ENCODE peak calls at places on chromosomes 6 and 20, in nine cellular contexts. H, E, Z, R, Y, M, W, T and C are unnamed samples.

GRCh38 chr6:37673436-37673835 is 24.2 kb downstream of the MDGA1 start:
- DNase-seq in H (no peak), E (no peak), Z (no peak), R (no peak), Y (no peak), M (no peak), W (no peak), T (no peak), C (no peak)

GRCh38 chr6:89925826-89926225 is 31.6 kb downstream of the GJA10 start:
- DNase-seq in H (no peak), E (no peak), Z (no peak), R (no peak), Y (no peak), M (no peak), W (no peak), T (no peak), C (no peak)

GRCh38 chr6:128118401-128118800 is 217.5 kb upstream of the THEMIS start:
- DNase-seq in H (peak), E (no peak), Z (no peak), R (no peak), Y (no peak), M (no peak), W (no peak), T (no peak), C (no peak)

GRCh38 chr6:2120912-2121311 is 124.5 kb downstream of the GMDS start:
- DNase-seq in H (no peak), E (no peak), Z (no peak), R (no peak), Y (no peak), M (no peak), W (no peak), T (no peak), C (no peak)

GRCh38 chr6:149190228-149190831 is 127.2 kb upstream of the TAB2 start:
- DNase-seq in H (no peak), E (peak), Z (peak), R (no peak), Y (peak), M (peak), W (peak), T (peak), C (no peak)

GRCh38 chr20:51775241-51775640 is 7.1 kb upstream of the ATP9A start:
- DNase-seq in H (no peak), E (no peak), Z (no peak), R (no peak), Y (no peak), M (no peak), W (no peak), T (no peak), C (no peak)

GRCh38 chr20:49831770-49832631 is 19.4 kb downstream of the SLC9A8 start:
- DNase-seq in H (no peak), E (no peak), Z (no peak), R (no peak), Y (no peak), M (no peak), W (no peak), T (no peak), C (no peak)

GRCh38 chr20:62123450-62124118 is 1.3 kb downstream of the LSM14B start:
- DNase-seq in H (no peak), E (no peak), Z (no peak), R (no peak), Y (no peak), M (no peak), W (no peak), T (no peak), C (no peak)

GRCh38 chr20:40741507-40742106 is 52.6 kb upstream of the MAFB start:
- DNase-seq in H (peak), E (peak), Z (peak), R (no peak), Y (peak), M (no peak), W (peak), T (no peak), C (peak)

GRCh38 chr20:40635990-40636389 is 53.0 kb downstream of the MAFB start:
- DNase-seq in H (no peak), E (no peak), Z (no peak), R (no peak), Y (no peak), M (no peak), W (no peak), T (no peak), C (no peak)

GRCh38 chr6:43774776-43775583 is 5.0 kb downstream of the VEGFA start:
- DNase-seq in H (peak), E (peak), Z (peak), R (no peak), Y (peak), M (peak), W (peak), T (peak), C (peak)

GRCh38 chr6:47677381-47678100 is 20.8 kb upstream of the ADGRF4 start:
- DNase-seq in H (no peak), E (no peak), Z (no peak), R (no peak), Y (no peak), M (no peak), W (no peak), T (no peak), C (no peak)

GRCh38 chr6:114108119-114109002 is 137.4 kb upstream of the HDAC2 start:
- DNase-seq in H (peak), E (peak), Z (peak), R (no peak), Y (peak), M (no peak), W (peak), T (peak), C (peak)

GRCh38 chr6:63690210-63690609 is 54.6 kb downstream of the PHF3 start:
- DNase-seq in H (no peak), E (no peak), Z (no peak), R (no peak), Y (no peak), M (no peak), W (no peak), T (no peak), C (no peak)

GRCh38 chr6:81777586-81778268 is 25.2 kb upstream of the TENT5A start:
- DNase-seq in H (no peak), E (no peak), Z (no peak), R (no peak), Y (no peak), M (no peak), W (no peak), T (no peak), C (no peak)

GRCh38 chr6:78867020-78867369 is 356 bp upstream of the IRAK1BP1 start:
- DNase-seq in H (no peak), E (no peak), Z (no peak), R (no peak), Y (no peak), M (no peak), W (no peak), T (no peak), C (no peak)

GRCh38 chr6:35426074-35426473 is 26.1 kb upstream of the FANCE start:
- DNase-seq in H (no peak), E (no peak), Z (no peak), R (no peak), Y (peak), M (no peak), W (no peak), T (no peak), C (no peak)

GRCh38 chr6:30450908-30451818 is 38.1 kb upstream of the HLA-E start:
- DNase-seq in H (peak), E (peak), Z (peak), R (no peak), Y (no peak), M (peak), W (peak), T (peak), C (peak)

GRCh38 chr6:168638497-168639072 is 197.6 kb downstream of the SMOC2 start:
- DNase-seq in H (no peak), E (no peak), Z (no peak), R (no peak), Y (no peak), M (no peak), W (no peak), T (no peak), C (no peak)

GRCh38 chr6:2763345-2763841 is 1.8 kb upstream of the WRNIP1 start:
- DNase-seq in H (no peak), E (no peak), Z (no peak), R (no peak), Y (no peak), M (no peak), W (no peak), T (no peak), C (no peak)

GRCh38 chr20:13677241-13677640 is 38.5 kb upstream of the TASP1 start:
- DNase-seq in H (no peak), E (no peak), Z (no peak), R (no peak), Y (no peak), M (no peak), W (no peak), T (no peak), C (no peak)

GRCh38 chr6:3804981-3805380 is 44.2 kb upstream of the FAM50B start:
- DNase-seq in H (peak), E (no peak), Z (no peak), R (no peak), Y (no peak), M (no peak), W (no peak), T (no peak), C (no peak)

GRCh38 chr6:90953405-90954161 is 366.7 kb upstream of the MAP3K7 start:
- DNase-seq in H (no peak), E (no peak), Z (no peak), R (no peak), Y (no peak), M (no peak), W (no peak), T (no peak), C (no peak)

GRCh38 chr6:167851349-167851952 is 24.7 kb downstream of the AFDN start:
- DNase-seq in H (no peak), E (no peak), Z (no peak), R (no peak), Y (no peak), M (no peak), W (no peak), T (no peak), C (no peak)

GRCh38 chr6:33073431-33073871 is at the start of gene HLA-DPA1:
- DNase-seq in H (no peak), E (no peak), Z (no peak), R (no peak), Y (peak), M (peak), W (peak), T (peak), C (peak)

GRCh38 chr6:119129968-119130484 is 51.6 kb upstream of the FAM184A start:
- DNase-seq in H (peak), E (no peak), Z (no peak), R (no peak), Y (no peak), M (no peak), W (no peak), T (no peak), C (no peak)

GRCh38 chr20:51931321-51931720 is 129.0 kb upstream of the SALL4 start:
- DNase-seq in H (no peak), E (no peak), Z (no peak), R (no peak), Y (no peak), M (no peak), W (no peak), T (no peak), C (no peak)

DNA sequence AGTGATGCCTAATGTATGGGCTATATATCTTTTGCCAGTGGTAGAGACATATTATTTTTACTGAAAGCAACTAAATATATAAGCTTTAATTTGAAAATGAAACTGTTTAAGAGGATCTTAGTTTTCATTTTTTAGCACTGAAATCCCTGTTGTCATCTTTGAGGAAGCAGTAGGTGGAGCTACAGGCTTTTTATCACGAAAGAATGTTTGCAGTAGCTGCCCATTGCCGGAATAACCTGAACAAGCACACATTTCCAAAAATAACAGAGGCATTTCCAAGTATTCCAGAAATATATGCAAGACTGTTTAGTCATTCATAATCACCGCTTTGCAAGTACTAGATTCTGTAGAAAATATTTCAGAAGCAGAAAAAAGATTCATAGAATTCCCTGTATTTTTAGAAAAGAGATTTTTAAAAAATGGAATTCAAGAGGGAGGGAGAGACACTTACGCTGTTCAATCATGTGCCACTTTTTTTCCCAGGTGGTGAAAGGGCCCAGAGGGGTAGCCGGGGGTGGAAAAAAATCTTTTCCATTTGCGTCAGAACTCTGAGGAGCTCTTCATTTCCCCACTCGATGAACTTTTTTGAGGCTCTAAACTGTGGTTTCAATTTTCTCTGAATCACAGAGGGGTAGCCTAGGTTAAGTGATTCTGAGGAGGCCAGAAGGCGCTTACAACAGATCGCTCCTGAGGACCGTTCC is 142.5 kb upstream of the FERMT1 start:
- DNase-seq in H (peak), E (no peak), Z (no peak), R (no peak), Y (peak), M (no peak), W (no peak), T (no peak), C (peak)
- TF ChIP-seq CTCF in H (peak), E (peak), Z (no peak), R (peak), Y (peak), M (no peak), W (no peak), T (no peak), C (no peak)

DNA sequence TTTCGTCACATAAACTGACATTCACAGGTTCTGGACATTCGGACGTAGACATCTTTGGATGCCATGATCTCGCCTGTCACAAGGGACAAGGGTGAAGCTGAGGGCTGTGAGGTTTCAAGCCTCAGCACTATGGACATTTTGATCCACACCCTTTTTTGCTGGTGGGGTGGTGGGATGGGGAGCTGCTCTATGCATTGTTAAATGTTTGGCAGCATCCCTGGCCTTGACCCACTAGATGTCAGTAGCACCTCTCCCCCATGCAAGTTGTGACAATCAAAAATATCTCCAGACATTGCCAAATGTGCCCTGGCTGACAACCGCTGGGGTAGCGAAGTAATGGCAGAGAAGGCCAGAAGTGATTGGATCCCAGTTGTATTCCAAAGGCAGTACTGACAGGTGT is 229.4 kb downstream of the TSHZ2 start:
- DNase-seq in H (no peak), E (no peak), Z (no peak), R (no peak), Y (peak), M (no peak), W (no peak), T (no peak), C (no peak)
- TF ChIP-seq CTCF in H (no peak), E (no peak), Z (no peak), R (no peak), Y (peak), M (no peak), W (no peak), T (no peak), C (no peak)

GRCh38 chr6:118083711-118084110 is 176.6 kb downstream of the SLC35F1 start:
- DNase-seq in H (no peak), E (no peak), Z (no peak), R (no peak), Y (no peak), M (no peak), W (no peak), T (no peak), C (no peak)

GRCh38 chr6:118086189-118086588 is 179.1 kb downstream of the SLC35F1 start:
- DNase-seq in H (no peak), E (no peak), Z (no peak), R (no peak), Y (no peak), M (no peak), W (no peak), T (no peak), C (no peak)

GRCh38 chr6:118085665-118086064 is 178.6 kb downstream of the SLC35F1 start:
- DNase-seq in H (no peak), E (no peak), Z (no peak), R (no peak), Y (no peak), M (no peak), W (no peak), T (no peak), C (no peak)

DNA sequence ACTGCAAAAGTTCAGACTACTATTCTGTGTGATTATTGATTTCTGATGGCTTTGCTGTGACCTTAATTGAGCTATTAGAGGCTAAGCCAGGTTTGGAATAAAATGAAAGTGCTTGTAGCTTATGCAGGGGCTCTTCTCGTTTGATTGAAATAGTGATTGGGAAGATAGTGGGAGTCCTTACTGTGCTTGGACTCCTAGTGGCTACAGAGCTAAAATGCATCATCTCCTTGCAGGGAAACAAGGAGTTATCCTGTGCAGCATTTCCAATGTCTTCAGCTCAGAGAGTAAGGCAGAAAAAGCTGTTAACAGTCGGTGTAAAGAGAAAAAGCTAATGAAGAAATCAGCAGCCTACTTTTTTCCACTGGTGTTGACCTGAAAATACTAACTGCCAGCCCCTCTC is 173.5 kb downstream of the SLC35F1 start:
- DNase-seq in H (no peak), E (no peak), Z (no peak), R (no peak), Y (no peak), M (no peak), W (no peak), T (no peak), C (no peak)
- TF ChIP-seq CTCF in H (no peak), E (peak), Z (peak), R (peak), Y (no peak), M (no peak), W (no peak), T (no peak), C (no peak)

GRCh38 chr20:38239406-38239805 is 21.1 kb downstream of the KIAA1755 start:
- DNase-seq in H (no peak), E (no peak), Z (no peak), R (no peak), Y (no peak), M (no peak), W (no peak), T (no peak), C (no peak)

GRCh38 chr20:38241201-38241600 is 19.3 kb downstream of the KIAA1755 start:
- DNase-seq in H (no peak), E (no peak), Z (no peak), R (no peak), Y (no peak), M (no peak), W (no peak), T (no peak), C (no peak)

GRCh38 chr20:38242848-38243449 is 17.6 kb downstream of the KIAA1755 start:
- DNase-seq in H (no peak), E (no peak), Z (no peak), R (no peak), Y (peak), M (no peak), W (no peak), T (no peak), C (no peak)

GRCh38 chr20:38238834-38239233 is 21.7 kb downstream of the KIAA1755 start:
- DNase-seq in H (no peak), E (no peak), Z (no peak), R (no peak), Y (no peak), M (no peak), W (no peak), T (no peak), C (no peak)

GRCh38 chr20:38237381-38237780 is 23.2 kb downstream of the KIAA1755 start:
- DNase-seq in H (no peak), E (no peak), Z (no peak), R (no peak), Y (no peak), M (no peak), W (no peak), T (no peak), C (no peak)
- TF ChIP-seq CTCF in H (no peak), E (no peak), Z (no peak), R (no peak), Y (no peak), M (no peak), W (no peak), T (no peak), C (no peak)

GRCh38 chr6:154345811-154346210 is 10.8 kb downstream of the IPCEF1 start:
- DNase-seq in H (no peak), E (no peak), Z (no peak), R (no peak), Y (no peak), M (no peak), W (no peak), T (no peak), C (no peak)

GRCh38 chr6:154347981-154348380 is 8.6 kb downstream of the IPCEF1 start:
- DNase-seq in H (no peak), E (no peak), Z (no peak), R (no peak), Y (no peak), M (no peak), W (no peak), T (no peak), C (no peak)

GRCh38 chr6:154341326-154341725 is 15.3 kb downstream of the IPCEF1 start:
- DNase-seq in H (no peak), E (no peak), Z (no peak), R (no peak), Y (no peak), M (no peak), W (no peak), T (no peak), C (no peak)

GRCh38 chr6:154341876-154342275 is 14.7 kb downstream of the IPCEF1 start:
- DNase-seq in H (no peak), E (no peak), Z (no peak), R (no peak), Y (no peak), M (no peak), W (no peak), T (no peak), C (no peak)

GRCh38 chr6:154343473-154344308 is 12.9 kb downstream of the IPCEF1 start:
- DNase-seq in H (peak), E (no peak), Z (no peak), R (no peak), Y (no peak), M (no peak), W (peak), T (no peak), C (no peak)
- TF ChIP-seq CTCF in H (peak), E (peak), Z (no peak), R (peak), Y (no peak), M (no peak), W (peak), T (no peak), C (no peak)

DNA sequence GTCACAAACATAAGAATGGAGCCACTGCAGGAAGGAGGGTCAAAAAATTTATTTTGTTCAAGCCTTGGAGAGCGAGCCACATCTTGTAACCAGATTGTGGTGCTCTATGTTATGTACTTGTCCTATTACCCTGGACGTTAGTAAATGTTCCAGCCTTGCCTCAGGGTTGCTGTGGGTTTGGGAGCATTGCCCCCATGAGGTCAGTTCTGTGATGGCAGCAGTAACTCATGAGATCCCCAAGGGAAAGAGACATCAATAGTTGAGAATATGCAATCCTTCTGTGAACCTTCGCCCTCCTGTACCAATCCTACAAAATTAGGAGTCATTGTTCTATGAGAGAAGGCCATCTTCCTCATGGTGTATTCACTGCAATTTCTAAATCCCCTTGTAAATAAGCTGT is 16.4 kb upstream of the CFAP206 start:
- DNase-seq in H (no peak), E (no peak), Z (peak), R (no peak), Y (peak), M (no peak), W (no peak), T (no peak), C (peak)
- TF ChIP-seq CTCF in H (peak), E (peak), Z (peak), R (peak), Y (peak), M (no peak), W (no peak), T (no peak), C (peak)

GRCh38 chr6:94813806-94814205 is 763.5 kb upstream of the MANEA start:
- DNase-seq in H (no peak), E (no peak), Z (no peak), R (no peak), Y (no peak), M (no peak), W (no peak), T (no peak), C (no peak)
- TF ChIP-seq CTCF in H (no peak), E (no peak), Z (peak), R (peak), Y (peak), M (no peak), W (no peak), T (no peak), C (no peak)